ENCODE peak calls at places on chromosomes 13 and 19, in nine cellular contexts. N is psoas muscle; L is ovary; H is CD4-positive, CD25-positive, alpha-beta regulatory T cell; D is bronchial epithelial cell; Y is heart right ventricle; K is lower leg skin; M is skeletal muscle cell; S is astrocyte. F is an unnamed sample.

GRCh38 chr19:6528544-6529121 is 2.2 kb upstream of the TNFSF9 start:
- DNase-seq in L (no peak), K (peak; percentile 91), Y (peak; percentile 67), N (peak; percentile 57), S (no peak), M (no peak), D (no peak), H (no peak), F (no peak)

GRCh38 chr19:372306-372890 is 27.8 kb upstream of the MIER2 start:
- DNase-seq in D (no peak), K (peak; percentile 82), H (no peak), Y (peak; percentile 70), M (peak; percentile 23), N (peak; percentile 53), S (peak; percentile 69), L (peak; percentile 74), F (no peak)

GRCh38 chr19:42176990-42177685 is 40.3 kb downstream of the DEDD2 start:
- DNase-seq in D (peak; percentile 34), S (peak; percentile 72), Y (peak; percentile 48), K (peak; percentile 91), H (peak; percentile 77), L (peak; percentile 75), M (peak; percentile 47), N (peak; percentile 71), F (peak; percentile 96)

GRCh38 chr13:72530471-72530870 is 197.0 kb downstream of the MZT1 start:
- DNase-seq in K (no peak), Y (no peak), L (no peak), M (peak; percentile 13), D (peak; percentile 31), H (no peak), S (peak; percentile 60), N (no peak), F (no peak)

GRCh38 chr19:50475101-50475568 is 1.2 kb upstream of the EMC10 start:
- DNase-seq in L (peak; percentile 59), Y (no peak), K (no peak), H (no peak), M (no peak), D (no peak), S (no peak), N (no peak), F (no peak)

GRCh38 chr13:82833928-82834327 is 1048.3 kb downstream of the SLITRK1 start:
- DNase-seq in K (no peak), M (peak; percentile 18), N (no peak), L (no peak), S (no peak), H (no peak), D (peak; percentile 2), Y (no peak), F (no peak)

GRCh38 chr19:4342421-4343055 is 824 bp upstream of the MPND start:
- DNase-seq in L (peak; percentile 93), N (peak; percentile 96), Y (peak; percentile 99), K (peak; percentile 99), H (peak; percentile 100), D (peak; percentile 100), S (peak; percentile 100), M (peak; percentile 100), F (peak; percentile 100)

GRCh38 chr13:100473493-100474044 is 115.0 kb downstream of the GGACT start:
- DNase-seq in S (no peak), D (no peak), N (no peak), K (no peak), M (no peak), H (no peak), Y (no peak), L (no peak), F (peak; percentile 58)

GRCh38 chr13:30702006-30702405 is 33.3 kb upstream of the ALOX5AP start:
- DNase-seq in S (no peak), N (no peak), Y (no peak), L (no peak), K (no peak), D (no peak), H (peak; percentile 16), M (no peak), F (no peak)

GRCh38 chr13:26228080-26228479 is 6.0 kb upstream of the RNF6 start:
- DNase-seq in D (no peak), L (no peak), M (no peak), H (no peak), Y (no peak), S (no peak), K (no peak), N (no peak), F (no peak)

GRCh38 chr19:2567580-2567979 is 91.7 kb downstream of the GADD45B start:
- DNase-seq in D (no peak), S (no peak), N (peak; percentile 60), L (no peak), Y (peak; percentile 67), H (peak; percentile 60), M (no peak), K (peak; percentile 93), F (no peak)

GRCh38 chr19:13764821-13765394 is 586 bp downstream of the MRI1 start:
- DNase-seq in K (peak; percentile 89), H (peak; percentile 55), Y (no peak), D (no peak), N (peak; percentile 44), M (no peak), L (peak; percentile 55), S (no peak), F (peak; percentile 46)

GRCh38 chr13:46386996-46387851 is at the start of gene RUBCNL:
- DNase-seq in D (peak; percentile 59), M (no peak), N (peak; percentile 37), Y (no peak), L (no peak), S (no peak), H (peak; percentile 24), K (peak; percentile 87), F (peak; percentile 84)
- H3K4me3 ChIP-seq in D (no peak within 1 kb of the TSS), M (peak within 1 kb of the TSS; percentile 61), N (peak within 1 kb of the TSS; percentile 51), Y (peak within 1 kb of the TSS; percentile 52), L (peak within 1 kb of the TSS; percentile 26), S (peak within 1 kb of the TSS; percentile 35), H (no peak within 1 kb of the TSS), K (peak within 1 kb of the TSS; percentile 35), F (peak within 1 kb of the TSS; percentile 73)

DNA sequence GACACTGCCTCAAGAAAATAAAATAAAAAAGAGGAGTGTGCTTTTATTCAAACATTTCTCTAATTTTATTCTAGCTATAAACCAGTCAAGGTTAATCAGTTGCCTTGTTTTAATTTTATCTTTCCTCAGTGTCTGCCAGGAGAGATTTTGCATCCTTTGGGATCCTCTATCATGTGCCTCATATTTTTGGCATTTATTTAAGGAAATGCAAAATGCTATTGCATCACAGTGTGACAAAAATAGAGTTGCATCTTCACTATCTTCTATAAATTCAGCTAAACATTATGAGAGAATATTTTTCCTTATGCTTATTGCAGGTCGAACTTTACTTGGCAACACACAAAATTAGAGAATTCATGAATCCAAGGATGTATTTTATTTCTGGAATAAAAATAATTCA is 639.1 kb upstream of the KLF12 start:
- DNase-seq in L (no peak), H (no peak), S (no peak), M (no peak), Y (no peak), N (no peak), D (no peak), K (no peak), F (no peak)
- H3K4me3 ChIP-seq in L (no peak overlapping the region), H (no peak overlapping the region), S (no peak overlapping the region), M (no peak overlapping the region), Y (no peak overlapping the region), N (no peak overlapping the region), D (no peak overlapping the region), K (no peak overlapping the region), F (no peak overlapping the region)

GRCh38 chr19:33194527-33194883 is 375 bp downstream of the LRP3 start:
- DNase-seq in H (no peak), M (no peak), K (no peak), N (no peak), D (no peak), L (peak; percentile 54), S (no peak), Y (no peak), F (peak; percentile 47)

GRCh38 chr19:33197591-33198000 is 3.5 kb downstream of the LRP3 start:
- DNase-seq in L (no peak), S (no peak), D (no peak), Y (no peak), N (no peak), H (no peak), K (no peak), M (no peak), F (no peak)

GRCh38 chr19:33196446-33197193 is 2.5 kb downstream of the LRP3 start:
- DNase-seq in H (no peak), M (no peak), L (no peak), Y (no peak), S (no peak), N (no peak), K (no peak), D (no peak), F (no peak)

GRCh38 chr19:33194884-33195710 is 967 bp downstream of the LRP3 start:
- DNase-seq in M (no peak), S (no peak), L (peak; percentile 81), K (no peak), H (no peak), Y (peak; percentile 35), D (no peak), N (peak; percentile 56), F (peak; percentile 59)

DNA sequence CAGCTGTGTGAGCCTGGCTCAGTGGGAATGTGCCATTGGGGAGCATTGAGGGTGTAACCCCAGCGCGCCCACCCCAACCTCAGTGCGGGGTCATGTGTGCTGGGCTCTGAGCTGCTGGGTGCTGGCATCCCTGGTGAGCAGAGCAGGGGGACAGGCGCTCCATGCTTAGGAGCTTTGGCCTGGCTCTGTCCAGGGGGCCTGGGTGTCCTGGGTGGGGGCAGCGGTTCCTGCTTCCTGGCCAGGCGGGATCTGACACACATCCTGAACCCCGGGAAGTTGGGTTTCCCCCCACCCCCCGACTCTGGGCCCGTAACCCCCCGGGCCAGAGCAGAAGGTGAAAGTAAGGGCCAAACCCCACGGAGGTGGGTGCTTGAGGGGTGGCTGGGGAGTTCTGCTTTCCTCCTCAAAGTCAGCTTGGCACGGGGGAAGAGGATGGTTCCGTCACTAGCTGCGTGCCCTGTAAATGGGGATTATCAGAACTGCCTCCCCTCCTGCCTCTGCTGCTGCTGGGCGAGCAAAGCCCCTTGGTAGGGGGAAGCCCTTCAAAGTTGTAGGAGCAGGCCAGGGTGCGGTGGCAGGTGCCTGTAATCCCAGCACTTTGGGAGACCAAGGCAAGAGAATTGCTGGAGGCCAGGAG is 1.7 kb downstream of the LRP3 start:
- DNase-seq in H (no peak), K (no peak), N (no peak), S (no peak), L (no peak), D (no peak), M (no peak), Y (no peak), F (no peak)
- H3K4me3 ChIP-seq in H (no peak overlapping the region), K (no peak overlapping the region), N (peak overlapping the region; percentile 81), S (peak overlapping the region; percentile 52), L (peak overlapping the region; percentile 75), D (peak overlapping the region; percentile 43), M (peak overlapping the region; percentile 57), Y (peak overlapping the region; percentile 62), F (peak overlapping the region; percentile 84)

DNA sequence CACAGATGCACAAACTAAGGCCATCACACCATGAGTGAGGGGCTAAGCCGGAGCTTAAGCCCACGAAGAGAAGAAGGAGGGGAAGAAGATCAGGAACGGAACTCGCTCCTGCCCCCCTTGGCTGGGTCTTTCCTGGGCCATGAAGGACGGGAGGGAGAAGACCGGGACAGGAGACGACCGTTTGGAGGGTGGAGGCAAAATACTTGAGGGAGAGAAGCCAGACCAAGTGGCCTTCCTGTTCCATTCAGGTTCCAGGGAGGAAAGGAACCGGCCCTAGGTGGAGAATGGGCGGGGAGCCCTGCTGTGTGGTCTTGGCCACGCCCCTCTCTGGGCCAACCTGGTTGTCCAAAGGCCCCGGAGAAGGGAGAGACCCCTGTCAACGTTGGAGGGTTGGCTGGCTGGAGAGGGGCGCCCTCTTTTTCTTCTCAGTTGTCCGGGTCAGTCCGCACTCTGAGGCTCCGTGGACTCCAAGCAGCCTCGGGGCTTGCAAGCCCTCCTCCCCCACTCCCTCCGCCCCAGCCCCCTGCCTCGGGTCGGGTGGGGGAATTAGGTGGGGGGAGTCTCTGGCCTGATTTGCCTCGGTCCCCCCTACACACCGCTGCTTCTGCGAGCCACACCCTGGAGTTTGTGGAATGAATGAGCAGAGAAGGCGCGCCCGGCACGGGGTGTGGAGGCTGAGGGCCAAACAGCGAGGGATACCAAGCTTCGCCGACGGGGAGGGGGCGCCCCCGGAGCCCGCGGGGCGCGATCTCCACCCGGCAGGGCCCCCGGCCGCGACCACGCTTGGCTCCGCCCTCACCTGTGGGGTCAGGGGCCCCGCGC is 771 bp downstream of the FBN3 start:
- DNase-seq in N (no peak), L (no peak), M (no peak), S (no peak), Y (no peak), D (no peak), K (no peak), H (no peak), F (peak; percentile 85)
- H3K4me3 ChIP-seq in N (peak overlapping the region; percentile 30), L (no peak overlapping the region), M (no peak overlapping the region), S (no peak overlapping the region), Y (peak overlapping the region; percentile 36), D (no peak overlapping the region), K (no peak overlapping the region), H (no peak overlapping the region), F (peak overlapping the region; percentile 90)

F was measured in neural progenitor cell.